ENCODE peak calls at places on chromosomes 6 and 20, in four cellular contexts. D, K, J and E are unnamed samples.
A peak's percentile ranks its signal among the peaks of the same experiment; 100 is the strongest.

GRCh38 chr20:56957737-56958553 is 308.5 kb downstream of the BMP7 start:
- DNase-seq in D (no peak), K (peak; percentile 26), J (no peak), E (no peak)

GRCh38 chr20:25220810-25221591 is 25.5 kb downstream of the ENTPD6 start:
- DNase-seq in D (no peak), K (no peak), J (peak; percentile 77), E (no peak)

GRCh38 chr20:18012901-18013300 is 44.1 kb downstream of the MGME1 start:
- DNase-seq in D (no peak), K (no peak), J (no peak), E (no peak)

GRCh38 chr20:62843656-62844055 is 18.0 kb downstream of the TCFL5 start:
- DNase-seq in D (peak; percentile 18), K (no peak), J (no peak), E (no peak)

GRCh38 chr20:19602660-19603389 is 155.2 kb upstream of the RIN2 start:
- DNase-seq in D (no peak), K (no peak), J (no peak), E (no peak)

GRCh38 chr6:137894779-137895385 is 27.8 kb downstream of the TNFAIP3 start:
- DNase-seq in D (peak; percentile 75), K (no peak), J (no peak), E (no peak)

GRCh38 chr20:59004493-59004762 is 2.6 kb downstream of the CTSZ start:
- DNase-seq in D (no peak), K (no peak), J (peak; percentile 60), E (peak; percentile 84)

GRCh38 chr20:6162239-6162638 is 39.4 kb upstream of the FERMT1 start:
- DNase-seq in D (no peak), K (peak; percentile 45), J (peak; percentile 66), E (no peak)

GRCh38 chr6:44342489-44342888 is at the start of gene SPATS1:
- DNase-seq in D (no peak), K (no peak), J (peak; percentile 31), E (no peak)

GRCh38 chr6:117270121-117270959 is 5.0 kb downstream of the VGLL2 start:
- DNase-seq in D (no peak), K (no peak), J (no peak), E (peak; percentile 48)

GRCh38 chr20:59620860-59621485 is 16.6 kb downstream of the PHACTR3 start:
- DNase-seq in D (no peak), K (no peak), J (no peak), E (no peak)

GRCh38 chr6:53437557-53438202 is 88.9 kb upstream of the ELOVL5 start:
- DNase-seq in D (peak; percentile 52), K (peak; percentile 74), J (no peak), E (no peak)

GRCh38 chr20:17904027-17904426 is 64.6 kb downstream of the SNX5 start:
- DNase-seq in D (no peak), K (no peak), J (no peak), E (no peak)

GRCh38 chr6:11810039-11810541 is 31.5 kb upstream of the ADTRP start:
- DNase-seq in D (peak; percentile 83), K (peak; percentile 39), J (peak; percentile 84), E (peak; percentile 81)

GRCh38 chr6:48061630-48062029 is 49.4 kb downstream of the PTCHD4 start:
- DNase-seq in D (no peak), K (peak; percentile 15), J (no peak), E (no peak)

GRCh38 chr20:41095110-41095969 is 42.0 kb upstream of the PLCG1 start:
- DNase-seq in D (no peak), K (peak; percentile 45), J (peak; percentile 54), E (peak; percentile 65)
- TF ChIP-seq CTCF in D (peak; percentile 86), K (peak; percentile 77), J (peak; percentile 83), E (peak; percentile 86)

GRCh38 chr6:129033173-129033572 is 150.2 kb downstream of the LAMA2 start:
- DNase-seq in D (no peak), K (no peak), J (no peak), E (no peak)

GRCh38 chr6:129030231-129030630 is 147.3 kb downstream of the LAMA2 start:
- DNase-seq in D (no peak), K (no peak), J (no peak), E (no peak)

GRCh38 chr6:129029778-129030177 is 146.8 kb downstream of the LAMA2 start:
- DNase-seq in D (no peak), K (no peak), J (no peak), E (no peak)

GRCh38 chr6:129032602-129033001 is 149.7 kb downstream of the LAMA2 start:
- DNase-seq in D (no peak), K (no peak), J (no peak), E (no peak)

DNA sequence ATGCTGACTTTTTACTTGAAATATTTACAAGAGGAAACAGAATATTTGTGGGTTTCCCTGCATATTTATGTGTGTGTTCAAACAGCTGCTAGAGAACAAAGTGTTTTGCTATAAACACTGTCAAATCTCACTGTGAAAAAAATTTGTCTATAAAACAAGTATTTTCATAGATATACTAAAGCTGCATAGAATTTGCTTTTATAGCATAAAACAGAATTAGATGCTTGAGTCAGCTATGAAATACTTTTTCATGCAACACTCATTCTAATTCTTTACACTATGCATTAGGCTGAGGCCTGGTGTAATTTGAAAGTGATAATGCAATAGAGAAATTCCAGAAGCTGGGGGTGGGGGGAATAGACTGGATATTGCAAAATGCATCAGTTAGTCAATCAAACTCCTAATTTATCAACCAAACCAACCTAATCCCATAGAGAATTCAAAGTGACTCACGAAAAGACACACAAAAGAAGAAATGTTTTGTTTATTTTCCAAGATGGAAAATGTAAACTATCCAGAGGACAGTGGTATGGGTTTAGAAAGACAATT is 148.2 kb downstream of the LAMA2 start:
- DNase-seq in D (no peak), K (peak; percentile 33), J (no peak), E (no peak)
- TF ChIP-seq CTCF in D (no peak), K (no peak), J (no peak), E (no peak)

DNA sequence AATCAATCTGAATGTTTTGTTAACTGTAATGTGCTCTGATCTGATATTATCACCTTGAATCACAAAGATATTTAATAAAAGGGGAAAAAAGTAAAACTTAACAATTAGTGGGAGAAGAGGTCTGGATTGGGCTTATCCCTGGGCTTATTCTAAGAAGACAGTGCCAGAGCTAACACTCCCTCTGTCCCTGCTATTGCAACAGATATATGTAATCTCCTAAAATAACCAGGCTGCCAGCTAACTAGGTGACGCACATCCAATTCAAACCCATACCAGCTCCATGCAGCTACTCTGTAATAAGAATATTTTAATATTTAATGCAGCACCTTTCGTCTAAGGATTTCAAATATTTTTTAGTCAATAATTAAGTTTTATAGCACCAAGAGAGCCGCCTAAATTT is 330.1 kb upstream of the MARCKS start:
- DNase-seq in D (no peak), K (no peak), J (no peak), E (no peak)
- TF ChIP-seq CTCF in D (no peak), K (no peak), J (no peak), E (no peak)

GRCh38 chr20:24100370-24101011 is 111.9 kb upstream of the GGTLC1 start:
- DNase-seq in D (peak; percentile 27), K (peak; percentile 34), J (peak; percentile 38), E (peak; percentile 55)
- TF ChIP-seq CTCF in D (peak; percentile 87), K (peak; percentile 80), J (peak; percentile 76), E (peak; percentile 72)

DNA sequence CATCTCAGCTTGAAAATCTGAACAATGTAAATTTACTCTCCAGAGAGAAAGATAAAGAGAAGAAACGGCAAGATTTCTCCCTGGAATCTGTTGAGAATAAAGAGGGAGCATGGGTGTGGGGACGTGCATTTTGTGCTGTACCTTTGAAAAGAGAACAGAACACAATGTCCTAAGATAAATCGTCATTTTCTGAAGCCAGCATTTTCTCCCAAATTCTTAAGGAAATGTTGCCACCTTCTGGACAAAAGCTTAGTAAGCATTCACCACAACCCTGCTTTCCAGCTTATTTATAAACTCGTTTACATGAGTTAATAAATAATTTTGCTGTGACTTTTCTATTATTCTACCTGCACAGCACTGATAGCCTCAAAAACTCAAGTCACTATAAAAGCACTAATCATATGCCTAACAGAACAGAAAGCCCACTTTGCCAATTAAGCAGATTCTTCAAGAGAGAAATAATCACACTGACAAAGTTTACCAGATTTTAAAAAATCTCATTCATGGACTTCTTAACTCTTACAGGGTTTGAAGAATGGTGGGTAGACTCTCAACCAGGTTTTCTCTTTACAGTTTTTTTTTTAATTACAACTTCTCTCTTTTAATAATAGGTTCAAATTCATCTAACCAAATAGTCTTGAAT is 155.8 kb downstream of the MBOAT1 start:
- DNase-seq in D (peak; percentile 50), K (peak; percentile 55), J (no peak), E (no peak)
- TF ChIP-seq CTCF in D (peak; percentile 77), K (peak; percentile 57), J (peak; percentile 39), E (peak; percentile 51)

DNA sequence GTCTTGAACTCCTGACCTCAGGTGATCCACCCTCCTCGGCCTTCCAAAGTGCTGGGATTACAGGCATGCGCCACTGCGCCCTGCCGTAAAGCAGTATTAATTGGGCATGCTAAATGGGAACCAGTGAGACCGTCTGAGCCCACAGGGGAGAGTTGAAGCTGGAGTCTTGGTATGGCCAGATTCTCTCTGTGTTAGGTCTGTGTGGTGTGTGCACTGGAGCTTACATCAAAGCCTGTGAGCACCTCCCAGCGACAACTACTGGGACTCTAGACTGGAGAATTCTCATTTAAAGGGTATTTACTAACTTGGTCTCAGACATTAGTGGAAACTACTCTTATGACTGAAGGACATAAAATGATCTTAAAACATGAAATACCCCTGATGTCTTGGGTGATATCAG is 8.5 kb upstream of the SLC22A2 start:
- DNase-seq in D (no peak), K (no peak), J (no peak), E (no peak)
- TF ChIP-seq CTCF in D (no peak), K (no peak), J (no peak), E (no peak)

GRCh38 chr6:88872962-88873361 is 90.5 kb downstream of the RNGTT start:
- DNase-seq in D (no peak), K (no peak), J (no peak), E (no peak)

GRCh38 chr6:88868559-88868860 is 94.9 kb downstream of the RNGTT start:
- DNase-seq in D (no peak), K (no peak), J (no peak), E (no peak)

GRCh38 chr6:88871498-88871897 is 91.9 kb downstream of the RNGTT start:
- DNase-seq in D (no peak), K (no peak), J (no peak), E (no peak)

GRCh38 chr6:88869263-88870023 is 94.0 kb downstream of the RNGTT start:
- DNase-seq in D (peak; percentile 31), K (no peak), J (no peak), E (no peak)

DNA sequence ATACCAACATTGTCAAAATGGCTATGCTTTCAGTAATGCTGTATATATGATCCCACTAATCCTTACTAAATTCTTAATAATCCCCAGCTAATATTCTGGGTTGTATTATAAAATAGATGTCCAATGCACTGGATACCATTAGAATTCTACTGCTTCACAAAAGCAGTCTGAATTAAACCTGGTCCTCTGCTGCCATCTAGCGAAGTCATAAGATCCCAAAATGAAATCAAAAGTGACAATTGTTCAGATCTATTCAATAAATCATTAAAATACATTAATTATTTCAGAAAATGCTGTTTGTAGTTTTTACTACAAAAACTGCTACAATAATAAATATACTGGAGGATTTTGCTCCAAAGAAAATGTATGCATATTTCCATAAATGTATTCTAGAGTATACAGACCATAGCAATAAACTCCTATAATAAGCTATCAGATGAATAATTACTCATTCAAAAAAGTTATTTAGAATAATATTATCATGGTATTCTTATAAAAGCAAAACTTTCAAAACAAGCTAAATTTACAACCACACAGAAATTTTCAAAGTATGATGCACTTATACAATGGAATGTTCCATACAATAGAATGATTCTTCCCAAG is 92.6 kb downstream of the RNGTT start:
- DNase-seq in D (peak; percentile 43), K (peak; percentile 59), J (peak; percentile 26), E (no peak)
- TF ChIP-seq CTCF in D (peak; percentile 68), K (peak; percentile 49), J (peak; percentile 65), E (peak; percentile 66)